ENCODE peak calls at places on chromosome 22, in seven cellular contexts. C is pancreas, E is AG04449, K is NB4, J is bronchial epithelial cell, F is A549, V is tibial artery. P is an unnamed sample.

GRCh38 chr22:19109198-19110063 is 12.8 kb downstream of the DGCR2 start:
- DNase-seq in C (no peak), E (peak), K (peak), J (peak), F (no peak), V (peak), P (peak)

GRCh38 chr22:48954781-48955311 is 872.8 kb downstream of the BRD1 start:
- DNase-seq in C (no peak), E (no peak), K (no peak), J (no peak), F (no peak), V (no peak), P (peak)

GRCh38 chr22:27698830-27699229 is 102.7 kb downstream of the MN1 start:
- DNase-seq in C (no peak), E (no peak), K (no peak), J (no peak), F (no peak), V (no peak), P (no peak)

GRCh38 chr22:39254789-39255298 is 10.1 kb upstream of the PDGFB start:
- DNase-seq in C (no peak), E (peak), K (peak), J (peak), F (no peak), V (no peak), P (no peak)

GRCh38 chr22:31603574-31603973 is 58.4 kb downstream of the PISD start:
- DNase-seq in C (no peak), E (no peak), K (no peak), J (no peak), F (no peak), V (no peak), P (peak)

GRCh38 chr22:26170795-26171194 is 1.5 kb downstream of the SEZ6L start:
- DNase-seq in C (peak), E (no peak), K (peak), J (no peak), F (no peak), V (no peak), P (no peak)

GRCh38 chr22:48795664-48796063 is 1032.0 kb downstream of the BRD1 start:
- DNase-seq in C (no peak), E (no peak), K (no peak), J (no peak), F (no peak), V (no peak), P (peak)

GRCh38 chr22:49344196-49344595 is 483.5 kb downstream of the BRD1 start:
- DNase-seq in C (no peak), E (no peak), K (no peak), J (no peak), F (no peak), V (no peak), P (no peak)

GRCh38 chr22:33831207-33831606 is 89.1 kb downstream of the LARGE1 start:
- DNase-seq in C (no peak), E (no peak), K (no peak), J (no peak), F (no peak), V (no peak), P (no peak)

GRCh38 chr22:32544953-32545558 is 70.4 kb downstream of the FBXO7 start:
- DNase-seq in C (no peak), E (no peak), K (no peak), J (no peak), F (no peak), V (no peak), P (peak)

GRCh38 chr22:30878516-30879365 is 89.8 kb downstream of the MORC2 start:
- DNase-seq in C (no peak), E (no peak), K (no peak), J (no peak), F (no peak), V (no peak), P (no peak)

GRCh38 chr22:25475554-25476022 is 88.9 kb upstream of the GRK3 start:
- DNase-seq in C (no peak), E (no peak), K (no peak), J (no peak), F (no peak), V (no peak), P (no peak)

GRCh38 chr22:49251371-49251770 is 576.3 kb downstream of the BRD1 start:
- DNase-seq in C (no peak), E (no peak), K (no peak), J (no peak), F (no peak), V (peak), P (no peak)

GRCh38 chr22:50583294-50583865 is 731 bp upstream of the CHKB start:
- DNase-seq in C (no peak), E (no peak), K (no peak), J (no peak), F (no peak), V (no peak), P (no peak)

GRCh38 chr22:34847072-34847471 is 218.9 kb upstream of the ISX start:
- DNase-seq in C (no peak), E (no peak), K (no peak), J (peak), F (no peak), V (no peak), P (no peak)

GRCh38 chr22:29816128-29816527 is 21.9 kb downstream of the ASCC2 start:
- DNase-seq in C (no peak), E (no peak), K (no peak), J (peak), F (no peak), V (peak), P (no peak)

GRCh38 chr22:33112606-33113005 is 54.4 kb upstream of the SYN3 start:
- DNase-seq in C (no peak), E (no peak), K (no peak), J (no peak), F (no peak), V (no peak), P (no peak)

GRCh38 chr22:42365337-42365865 is 66.8 kb downstream of the NFAM1 start:
- DNase-seq in C (no peak), E (no peak), K (no peak), J (no peak), F (no peak), V (no peak), P (no peak)

GRCh38 chr22:27086728-27087450 is 429.5 kb downstream of the MIAT start:
- DNase-seq in C (no peak), E (no peak), K (no peak), J (no peak), F (no peak), V (no peak), P (no peak)

GRCh38 chr22:33591946-33592345 is 328.3 kb downstream of the LARGE1 start:
- DNase-seq in C (no peak), E (no peak), K (no peak), J (no peak), F (no peak), V (no peak), P (no peak)

GRCh38 chr22:45478108-45478771 is 24.4 kb upstream of the FBLN1 start:
- DNase-seq in C (no peak), E (peak), K (no peak), J (peak), F (peak), V (no peak), P (no peak)

GRCh38 chr22:50403701-50404101 is 60.6 kb downstream of the PPP6R2 start:
- DNase-seq in C (peak), E (no peak), K (no peak), J (no peak), F (no peak), V (peak), P (peak)

GRCh38 chr22:42696331-42696967 is 24.2 kb downstream of the A4GALT start:
- DNase-seq in C (no peak), E (no peak), K (no peak), J (no peak), F (no peak), V (no peak), P (no peak)

GRCh38 chr22:37464181-37464580 is 22.0 kb downstream of the MFNG start:
- DNase-seq in C (no peak), E (no peak), K (no peak), J (no peak), F (no peak), V (no peak), P (no peak)

GRCh38 chr22:37467556-37467955 is 18.6 kb downstream of the MFNG start:
- DNase-seq in C (no peak), E (no peak), K (no peak), J (no peak), F (no peak), V (no peak), P (no peak)

GRCh38 chr22:37462426-37462825 is 23.8 kb downstream of the MFNG start:
- DNase-seq in C (no peak), E (no peak), K (no peak), J (no peak), F (no peak), V (no peak), P (no peak)

GRCh38 chr22:37462983-37463382 is 23.2 kb downstream of the MFNG start:
- DNase-seq in C (no peak), E (no peak), K (peak), J (peak), F (no peak), V (no peak), P (no peak)

GRCh38 chr22:37465721-37466120 is 20.5 kb downstream of the MFNG start:
- DNase-seq in C (no peak), E (no peak), K (no peak), J (no peak), F (no peak), V (no peak), P (no peak)
- TF ChIP-seq CTCF in C (no peak), E (no peak), K (no peak), J (no peak), F (no peak), V (no peak), P (no peak)

DNA sequence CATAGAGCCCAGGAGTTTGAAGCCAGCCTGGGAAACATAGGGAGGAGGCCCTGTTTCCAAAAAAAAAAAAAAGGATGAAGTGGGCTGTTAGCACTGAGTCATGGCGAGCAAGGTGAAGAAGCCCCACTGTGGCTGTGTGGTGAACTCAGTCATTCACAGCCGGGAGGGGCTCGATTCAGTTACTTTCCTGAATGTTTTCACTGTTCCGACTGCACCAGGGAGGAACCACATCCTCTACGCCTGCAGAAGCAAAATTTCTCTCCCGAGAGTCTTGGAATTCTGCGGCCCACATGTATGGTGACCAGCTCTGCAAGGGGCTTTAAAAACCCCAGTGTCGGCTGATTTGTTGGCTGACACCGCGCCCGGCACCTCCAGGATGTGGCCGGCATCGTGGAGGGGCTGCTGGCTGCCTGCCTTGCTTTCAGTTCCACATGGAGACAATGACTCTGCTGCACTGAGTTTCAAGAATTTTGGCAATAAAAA is 27.8 kb upstream of the GRAMD4 start:
- DNase-seq in C (peak), E (no peak), K (peak), J (no peak), F (no peak), V (no peak), P (peak)
- H3K4me3 ChIP-seq in C (no peak), E (peak), K (peak), J (no peak), F (no peak), V (no peak), P (no peak)

GRCh38 chr22:22348815-22349454 is 104.3 kb downstream of the VPREB1 start:
- DNase-seq in C (no peak), E (no peak), K (no peak), J (no peak), F (no peak), V (no peak), P (no peak)

GRCh38 chr22:22346401-22347107 is 102.0 kb downstream of the VPREB1 start:
- DNase-seq in C (no peak), E (no peak), K (no peak), J (no peak), F (no peak), V (no peak), P (no peak)

GRCh38 chr22:22349455-22349836 is 104.9 kb downstream of the VPREB1 start:
- DNase-seq in C (no peak), E (no peak), K (no peak), J (no peak), F (no peak), V (no peak), P (no peak)

GRCh38 chr22:22345781-22346180 is 101.2 kb downstream of the VPREB1 start:
- DNase-seq in C (no peak), E (no peak), K (no peak), J (no peak), F (no peak), V (no peak), P (no peak)

DNA sequence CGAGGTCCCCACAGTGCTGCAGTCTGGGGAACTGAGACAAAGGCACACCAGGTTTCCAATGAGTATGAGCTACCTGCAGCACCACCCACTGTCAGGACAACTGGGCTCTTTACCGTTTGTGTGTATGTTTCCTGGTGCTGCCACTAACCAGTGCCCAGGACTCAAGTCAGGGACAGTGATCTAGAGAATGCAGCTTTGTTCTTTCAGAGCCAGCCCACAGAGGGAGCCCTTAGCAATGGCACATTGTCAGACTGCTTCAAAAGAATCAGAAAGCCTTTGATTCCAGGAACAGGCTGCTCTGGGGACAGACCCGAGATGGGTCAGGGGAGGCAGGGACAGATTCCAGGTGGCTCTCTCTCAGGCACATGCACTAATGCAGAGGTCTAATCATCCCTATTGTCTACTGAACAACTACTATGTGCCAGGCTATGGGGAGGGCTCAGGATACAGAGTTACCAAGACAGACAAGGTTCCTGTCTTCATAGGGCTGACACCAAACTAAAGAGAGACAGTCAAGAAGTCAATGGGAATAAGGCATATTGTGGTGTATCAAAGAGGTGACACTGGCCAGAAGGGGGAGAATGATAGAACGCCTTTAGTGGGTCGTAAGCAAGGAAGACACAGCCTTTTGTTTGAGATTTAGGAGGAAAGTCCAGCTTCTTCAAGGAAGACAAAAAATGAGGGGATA is 103.7 kb downstream of the VPREB1 start:
- DNase-seq in C (no peak), E (no peak), K (peak), J (peak), F (no peak), V (no peak), P (no peak)
- TF ChIP-seq CTCF in C (no peak), E (peak), K (peak), J (peak), F (no peak), V (no peak), P (no peak)

GRCh38 chr22:17234144-17234623 is 14.9 kb upstream of the ADA2 start:
- DNase-seq in C (no peak), E (no peak), K (no peak), J (no peak), F (no peak), V (no peak), P (no peak)

GRCh38 chr22:17235861-17236260 is 16.6 kb upstream of the ADA2 start:
- DNase-seq in C (no peak), E (no peak), K (no peak), J (no peak), F (no peak), V (no peak), P (no peak)

GRCh38 chr22:17239156-17239701 is 20.0 kb upstream of the ADA2 start:
- DNase-seq in C (no peak), E (no peak), K (no peak), J (no peak), F (no peak), V (no peak), P (no peak)

GRCh38 chr22:17235149-17235655 is 16.0 kb upstream of the ADA2 start:
- DNase-seq in C (no peak), E (no peak), K (no peak), J (no peak), F (no peak), V (no peak), P (no peak)

GRCh38 chr22:17237031-17237668 is 17.9 kb upstream of the ADA2 start:
- DNase-seq in C (no peak), E (no peak), K (peak), J (no peak), F (no peak), V (no peak), P (no peak)
- H3K4me3 ChIP-seq in C (no peak), E (no peak), K (no peak), J (no peak), F (no peak), V (no peak), P (no peak)

DNA sequence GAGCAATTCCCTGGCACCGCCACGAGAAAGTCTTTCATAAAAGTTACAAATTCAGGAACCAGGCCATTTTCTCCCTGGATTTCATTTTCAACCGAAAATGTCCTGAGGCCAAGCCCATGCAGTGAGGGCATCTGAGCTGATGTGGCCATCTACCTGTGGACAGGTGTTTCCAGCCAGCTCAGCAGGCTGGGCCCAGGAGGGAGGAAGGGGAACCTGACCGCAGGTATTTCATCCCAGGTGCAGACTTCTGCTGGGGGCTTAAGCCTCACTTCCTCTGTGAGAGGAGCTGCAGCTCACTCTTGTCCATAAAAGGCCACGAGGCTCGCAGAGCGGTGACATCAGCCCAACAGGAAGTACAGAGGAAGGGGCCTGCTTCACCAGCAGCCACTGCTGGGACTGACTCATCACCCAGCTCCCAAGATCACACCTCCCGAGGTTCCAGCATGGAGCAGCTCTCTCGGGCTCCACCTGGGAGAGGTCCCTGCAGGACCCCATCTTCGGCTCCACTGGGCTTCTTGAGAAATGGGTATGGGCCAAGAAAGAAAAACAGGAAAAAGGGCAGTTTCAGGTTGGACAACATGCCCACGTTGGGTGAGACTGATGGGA is 56.4 kb downstream of the MYH9 start:
- DNase-seq in C (peak), E (peak), K (peak), J (peak), F (peak), V (peak), P (peak)
- TF ChIP-seq CTCF in C (no peak), E (no peak), K (no peak), J (no peak), F (no peak), V (no peak), P (no peak)

GRCh38 chr22:40345271-40345670 is 1.0 kb upstream of the ADSL start:
- DNase-seq in C (no peak), E (no peak), K (peak), J (peak), F (no peak), V (no peak), P (no peak)
- H3K4me3 ChIP-seq in C (peak), E (peak), K (peak), J (no peak), F (peak), V (peak), P (no peak)

GRCh38 chr22:37809672-37810333 is 2.1 kb downstream of the GCAT start:
- DNase-seq in C (peak), E (no peak), K (no peak), J (no peak), F (no peak), V (no peak), P (no peak)
- TF ChIP-seq CTCF in C (no peak), E (no peak), K (no peak), J (no peak), F (no peak), V (no peak), P (no peak)

P was measured in lower leg skin.